ENCODE peak calls at places on chromosomes 6 and 20, in nine cellular contexts. A, L, D, R, E, T, C, V and M are unnamed samples.

GRCh38 chr6:67630146-67630545 is 1004.9 kb upstream of the ADGRB3 start:
- DNase-seq in A (no peak), L (no peak), D (no peak), R (no peak), E (peak), T (no peak), C (no peak), V (no peak), M (peak)

GRCh38 chr20:25287631-25288290 is 39.9 kb downstream of the PYGB start:
- DNase-seq in A (no peak), L (no peak), D (no peak), R (no peak), E (no peak), T (peak), C (peak), V (no peak), M (no peak)

GRCh38 chr20:24132246-24132645 is 143.7 kb upstream of the GGTLC1 start:
- DNase-seq in A (no peak), L (no peak), D (no peak), R (no peak), E (no peak), T (no peak), C (no peak), V (no peak), M (no peak)

GRCh38 chr6:21198032-21198640 is 395.4 kb upstream of the SOX4 start:
- DNase-seq in A (no peak), L (no peak), D (no peak), R (no peak), E (no peak), T (no peak), C (no peak), V (no peak), M (no peak)

GRCh38 chr20:21106171-21106694 is at the start of gene LINC00237:
- DNase-seq in A (no peak), L (no peak), D (no peak), R (no peak), E (no peak), T (no peak), C (no peak), V (no peak), M (no peak)

GRCh38 chr6:39815356-39815755 is 23.2 kb downstream of the DAAM2 start:
- DNase-seq in A (no peak), L (no peak), D (no peak), R (no peak), E (no peak), T (no peak), C (no peak), V (no peak), M (no peak)

GRCh38 chr6:82268301-82268846 is 20.8 kb upstream of the IBTK start:
- DNase-seq in A (no peak), L (no peak), D (peak), R (no peak), E (peak), T (no peak), C (no peak), V (no peak), M (no peak)

GRCh38 chr6:119501798-119502483 is 152.4 kb upstream of the MAN1A1 start:
- DNase-seq in A (no peak), L (no peak), D (no peak), R (no peak), E (no peak), T (no peak), C (no peak), V (no peak), M (no peak)

GRCh38 chr6:34053721-34054120 is 92.2 kb downstream of the GRM4 start:
- DNase-seq in A (no peak), L (no peak), D (peak), R (no peak), E (no peak), T (no peak), C (no peak), V (no peak), M (no peak)

GRCh38 chr6:111808493-111808892 is 64.8 kb downstream of the FYN start:
- DNase-seq in A (no peak), L (no peak), D (no peak), R (no peak), E (no peak), T (no peak), C (no peak), V (no peak), M (no peak)

GRCh38 chr6:160379464-160379863 is 31.3 kb downstream of the SLC22A3 start:
- DNase-seq in A (peak), L (no peak), D (no peak), R (no peak), E (peak), T (no peak), C (no peak), V (no peak), M (no peak)

GRCh38 chr6:95572098-95572497 is 5.2 kb upstream of the MANEA start:
- DNase-seq in A (no peak), L (no peak), D (no peak), R (no peak), E (no peak), T (no peak), C (no peak), V (no peak), M (peak)

GRCh38 chr20:47724398-47724797 is 60.9 kb downstream of the SULF2 start:
- DNase-seq in A (no peak), L (no peak), D (no peak), R (no peak), E (no peak), T (no peak), C (no peak), V (no peak), M (no peak)

GRCh38 chr20:38395165-38395564 is 40.0 kb downstream of the SNHG17 start:
- DNase-seq in A (no peak), L (no peak), D (no peak), R (no peak), E (peak), T (peak), C (no peak), V (no peak), M (no peak)

GRCh38 chr20:19992996-19993908 is 23.9 kb upstream of the NAA20 start:
- DNase-seq in A (peak), L (no peak), D (no peak), R (peak), E (peak), T (peak), C (no peak), V (no peak), M (no peak)

GRCh38 chr6:129186988-129187387 is 304.1 kb downstream of the LAMA2 start:
- DNase-seq in A (peak), L (no peak), D (no peak), R (peak), E (peak), T (no peak), C (no peak), V (no peak), M (no peak)